ENCODE peak calls at places on chromosomes 13 and 19, in five cellular contexts. C, K, A, M and O are unnamed samples.
A peak's percentile ranks its signal among the peaks of the same experiment; 100 is the strongest.

GRCh38 chr19:35644987-35645679 is 3.0 kb upstream of the COX6B1 start:
- DNase-seq in A (peak; percentile 96), M (no peak), C (peak; percentile 85), K (peak; percentile 92), O (peak; percentile 93)

GRCh38 chr13:21742041-21742440 is 71.2 kb downstream of the FGF9 start:
- DNase-seq in A (no peak), C (peak; percentile 83), K (no peak), M (no peak), O (no peak)

GRCh38 chr13:112837371-112838037 is 131.5 kb upstream of the MCF2L start:
- DNase-seq in C (no peak), A (no peak), M (no peak), K (no peak), O (no peak)

GRCh38 chr19:34841780-34842179 is 68.8 kb upstream of the ZNF599 start:
- DNase-seq in M (no peak), K (no peak), A (peak; percentile 17), C (no peak), O (no peak)

GRCh38 chr13:48908381-48909087 is 67.2 kb upstream of the FNDC3A start:
- DNase-seq in C (no peak), A (no peak), M (no peak), K (peak; percentile 47), O (no peak)

GRCh38 chr13:74289130-74289529 is 154.9 kb upstream of the KLF12 start:
- DNase-seq in A (no peak), C (no peak), M (no peak), K (no peak), O (no peak)

GRCh38 chr19:10278935-10279334 is 7.8 kb upstream of the ICAM4 start:
- DNase-seq in C (no peak), M (no peak), A (no peak), K (no peak), O (no peak)

GRCh38 chr19:49244256-49244655 is 80.7 kb downstream of the SLC6A16 start:
- DNase-seq in M (no peak), K (no peak), A (no peak), C (no peak), O (no peak)

GRCh38 chr13:103876571-103876970 is 810.4 kb upstream of the SLC10A2 start:
- DNase-seq in C (no peak), M (no peak), K (no peak), A (no peak), O (no peak)

GRCh38 chr13:41842029-41842428 is 118.9 kb downstream of the VWA8 start:
- DNase-seq in A (no peak), M (no peak), C (no peak), K (peak; percentile 24), O (no peak)

GRCh38 chr19:40392894-40393517 is 3.0 kb upstream of the HIPK4 start:
- DNase-seq in A (no peak), C (peak; percentile 69), K (no peak), M (no peak), O (no peak)

GRCh38 chr19:11458236-11458900 is 22.5 kb downstream of the ELAVL3 start:
- DNase-seq in A (no peak), M (no peak), K (no peak), C (no peak), O (no peak)

GRCh38 chr19:46613525-46613924 is 11.4 kb downstream of the PTGIR start:
- DNase-seq in A (no peak), M (no peak), C (no peak), K (no peak), O (no peak)

GRCh38 chr19:32196690-32197420 is 148.6 kb upstream of the ZNF507 start:
- DNase-seq in M (no peak), A (no peak), C (no peak), K (no peak), O (no peak)

GRCh38 chr13:110521946-110522345 is 39.6 kb downstream of the RAB20 start:
- DNase-seq in C (no peak), K (peak; percentile 40), A (no peak), M (no peak), O (no peak)

GRCh38 chr19:10270180-10270615 is 722 bp upstream of the ICAM1 start:
- DNase-seq in A (peak; percentile 20), M (no peak), C (no peak), K (peak; percentile 75), O (peak; percentile 20)

GRCh38 chr19:35468637-35469036 is 20.6 kb downstream of the FFAR2 start:
- DNase-seq in C (peak; percentile 74), M (no peak), K (peak; percentile 66), A (peak; percentile 59), O (peak; percentile 28)

GRCh38 chr19:11196406-11197287 is 698 bp downstream of the KANK2 start:
- DNase-seq in A (peak; percentile 57), C (peak; percentile 39), K (no peak), M (no peak), O (peak; percentile 55)

GRCh38 chr19:35030257-35031071 is at the start of gene SCN1B:
- DNase-seq in C (peak; percentile 83), A (peak; percentile 89), K (peak; percentile 67), M (no peak), O (peak; percentile 82)

GRCh38 chr13:29767006-29767405 is 83.4 kb downstream of the UBL3 start:
- DNase-seq in K (no peak), M (no peak), A (no peak), C (no peak), O (no peak)

GRCh38 chr13:29774830-29775229 is 75.6 kb downstream of the UBL3 start:
- DNase-seq in M (no peak), C (no peak), K (no peak), A (no peak), O (no peak)

GRCh38 chr13:29771247-29771646 is 79.2 kb downstream of the UBL3 start:
- DNase-seq in C (peak; percentile 40), M (no peak), A (peak; percentile 25), K (no peak), O (no peak)
- TF ChIP-seq CTCF in C (peak; percentile 39), M (no peak), A (peak; percentile 64), K (peak; percentile 57), O (peak; percentile 46)

GRCh38 chr19:23070353-23070781 is 46.5 kb upstream of the ZNF730 start:
- DNase-seq in M (no peak), K (peak; percentile 24), C (no peak), A (no peak), O (no peak)
- TF ChIP-seq CTCF in M (peak; percentile 44), K (peak; percentile 18), C (no peak), A (no peak), O (no peak)

GRCh38 chr19:2341987-2342386 is 13.5 kb downstream of the SPPL2B start:
- DNase-seq in C (peak; percentile 90), M (no peak), K (no peak), A (no peak), O (no peak)
- TF ChIP-seq CTCF in C (no peak), M (no peak), K (no peak), A (no peak), O (no peak)

DNA sequence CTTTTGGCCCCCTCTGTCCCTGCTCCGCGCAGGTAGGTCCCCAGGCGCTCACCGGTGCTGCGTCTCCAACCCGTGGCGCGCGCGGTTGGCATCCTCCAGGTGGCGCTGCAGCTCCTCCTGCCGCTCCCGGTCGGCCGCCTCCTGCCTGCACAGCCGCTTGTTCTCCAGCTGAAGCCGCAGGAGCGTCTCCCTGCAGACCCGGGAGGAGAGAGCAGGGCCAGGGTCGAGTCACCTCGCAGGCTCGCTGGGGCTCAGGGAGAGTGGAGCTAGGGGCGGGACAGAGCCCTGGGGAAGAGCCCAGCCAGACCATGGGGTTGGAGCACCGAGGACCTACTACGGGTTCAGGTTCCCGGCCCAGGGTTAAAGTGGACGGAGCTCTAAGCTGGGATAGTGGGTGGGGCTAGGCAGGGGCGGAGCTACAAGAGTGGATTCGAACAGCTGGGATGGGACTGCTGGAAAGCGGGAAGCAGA is 9.3 kb downstream of the HOOK2 start:
- DNase-seq in M (no peak), K (peak; percentile 92), C (peak; percentile 52), A (peak; percentile 87), O (peak; percentile 87)
- TF ChIP-seq CTCF in M (peak; percentile 88), K (peak; percentile 71), C (peak; percentile 9), A (peak; percentile 67), O (peak; percentile 58)

GRCh38 chr19:4660993-4661392 is 9.1 kb downstream of the MYDGF start:
- DNase-seq in K (no peak), A (no peak), M (no peak), C (no peak), O (no peak)

GRCh38 chr19:4657835-4658234 is 12.3 kb downstream of the MYDGF start:
- DNase-seq in A (no peak), K (no peak), C (no peak), M (no peak), O (no peak)

GRCh38 chr19:4662812-4663211 is 7.3 kb downstream of the MYDGF start:
- DNase-seq in C (no peak), A (no peak), M (no peak), K (no peak), O (no peak)

GRCh38 chr19:4662020-4662695 is 8.0 kb downstream of the MYDGF start:
- DNase-seq in M (no peak), C (no peak), K (no peak), A (no peak), O (no peak)

DNA sequence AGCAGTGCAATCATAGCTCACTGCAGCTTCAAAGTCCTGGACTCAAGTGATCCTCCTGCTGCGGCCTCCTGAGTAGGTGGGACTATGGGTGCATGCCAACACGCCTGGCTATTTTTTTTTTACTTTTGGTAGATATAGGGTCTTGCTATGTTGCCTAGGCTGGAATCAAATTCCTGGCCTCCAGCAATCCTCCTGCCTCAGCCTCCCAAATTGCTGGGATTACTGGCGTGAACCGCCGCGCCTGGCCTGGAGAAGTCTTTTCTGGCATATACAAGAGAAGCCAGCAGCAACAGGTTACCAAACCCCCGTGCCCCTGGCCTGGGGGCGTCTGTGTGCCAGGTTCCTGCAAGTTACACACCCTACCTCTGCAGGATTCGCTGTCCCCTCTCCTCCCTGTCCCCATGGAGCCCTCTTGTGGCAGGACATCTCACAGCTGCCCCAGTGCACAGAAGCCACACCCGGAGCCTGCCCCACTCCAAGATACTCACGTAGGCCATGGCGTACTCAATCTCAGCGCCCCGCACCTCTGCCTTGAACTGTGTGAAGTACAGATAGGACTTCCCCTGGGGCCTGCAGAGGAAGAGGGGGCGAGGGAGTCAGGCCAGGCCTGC is 9.9 kb downstream of the MYDGF start:
- DNase-seq in A (peak; percentile 58), C (peak; percentile 62), K (no peak), M (no peak), O (no peak)
- TF ChIP-seq CTCF in A (peak; percentile 42), C (peak; percentile 50), K (no peak), M (peak; percentile 23), O (no peak)

DNA sequence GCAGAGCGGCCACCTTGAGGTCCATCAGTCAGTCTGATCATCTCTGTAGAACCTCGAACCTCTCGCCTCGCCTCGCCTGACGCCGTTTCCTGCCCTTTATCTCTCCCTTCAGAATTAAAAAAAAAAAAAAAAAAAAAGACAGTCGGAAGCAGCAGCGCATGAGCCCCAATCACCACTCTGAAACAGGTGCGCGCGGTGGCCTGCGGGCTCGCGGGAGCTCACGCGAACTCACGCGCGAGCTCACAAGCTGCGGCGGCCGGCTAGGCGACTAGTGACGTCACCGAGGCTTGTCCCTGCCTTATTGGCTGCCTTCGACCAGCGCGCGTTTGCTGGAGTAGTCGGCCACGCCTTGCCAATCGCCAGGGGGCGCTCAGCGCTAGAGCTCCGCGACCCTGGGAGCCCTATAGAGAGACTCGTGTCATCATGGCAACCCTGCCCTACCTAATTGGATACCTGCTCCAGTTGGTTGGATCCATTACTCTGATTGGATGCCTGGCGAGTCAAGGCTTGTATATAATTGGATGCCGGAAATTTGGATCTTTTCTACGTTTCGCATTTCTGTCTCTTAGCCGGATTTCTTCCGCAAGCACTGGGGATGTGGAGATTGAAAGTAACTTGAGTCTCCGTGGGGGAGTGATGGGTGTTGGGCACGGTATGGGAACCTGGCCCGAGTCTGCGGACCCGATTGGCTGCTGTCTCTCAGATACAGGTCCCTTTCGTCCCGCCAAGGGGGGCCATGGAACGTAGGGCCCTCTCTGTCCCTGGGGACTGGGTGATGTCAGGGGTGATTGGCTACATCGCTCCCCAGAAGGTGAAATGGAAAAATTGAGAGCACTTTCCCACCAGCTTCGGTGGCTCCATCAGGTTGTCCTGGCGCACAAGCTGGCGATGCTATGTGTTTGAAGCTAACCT is 31.6 kb downstream of the SYT3 start:
- DNase-seq in K (peak; percentile 84), A (peak; percentile 97), C (peak; percentile 30), M (peak; percentile 45), O (peak; percentile 95)
- TF ChIP-seq CTCF in K (no peak), A (peak; percentile 66), C (no peak), M (peak; percentile 65), O (peak; percentile 77)